ENCODE peak calls at places on chromosomes 2 and 18, in five cellular contexts. Q is NB4, V is IMR-90, H is HCT116, K is tibial nerve. J is an unnamed sample.

GRCh38 chr18:25279556-25279955 is 72.4 kb downstream of the ZNF521 start:
- DNase-seq in Q (no peak), V (peak), H (no peak), K (no peak), J (no peak)

GRCh38 chr2:216596986-216597509 is 36.2 kb upstream of the IGFBP2 start:
- DNase-seq in Q (peak), V (no peak), H (no peak), K (no peak), J (no peak)

GRCh38 chr2:116747103-116747502 is 1067.4 kb upstream of the DDX18 start:
- DNase-seq in Q (no peak), V (no peak), H (no peak), K (no peak), J (no peak)

GRCh38 chr2:55567298-55567697 is 47.8 kb downstream of the CFAP36 start:
- DNase-seq in Q (no peak), V (no peak), H (no peak), K (no peak), J (peak)

GRCh38 chr2:189579585-189579984 is 1.0 kb downstream of the SLC40A1 start:
- DNase-seq in Q (peak), V (peak), H (no peak), K (no peak), J (peak)

GRCh38 chr2:12619975-12620374 is 96.8 kb upstream of the TRIB2 start:
- DNase-seq in Q (peak), V (peak), H (no peak), K (peak), J (no peak)

GRCh38 chr2:208977582-208977981 is 446.3 kb upstream of the MAP2 start:
- DNase-seq in Q (peak), V (no peak), H (no peak), K (no peak), J (no peak)

GRCh38 chr2:32532341-32532740 is 95.5 kb upstream of the TTC27 start:
- DNase-seq in Q (no peak), V (no peak), H (no peak), K (no peak), J (no peak)

GRCh38 chr2:45567974-45568789 is 42.9 kb downstream of the SRBD1 start:
- DNase-seq in Q (peak), V (peak), H (no peak), K (no peak), J (peak)

GRCh38 chr2:46160326-46160725 is 136.9 kb upstream of the EPAS1 start:
- DNase-seq in Q (no peak), V (no peak), H (no peak), K (no peak), J (no peak)

GRCh38 chr18:50665519-50665918 is 105.6 kb downstream of the MAPK4 start:
- DNase-seq in Q (no peak), V (no peak), H (no peak), K (no peak), J (no peak)
- TF ChIP-seq POLR2A in Q (no peak), V (no peak), H (no peak), K (no peak), J (no peak)

DNA sequence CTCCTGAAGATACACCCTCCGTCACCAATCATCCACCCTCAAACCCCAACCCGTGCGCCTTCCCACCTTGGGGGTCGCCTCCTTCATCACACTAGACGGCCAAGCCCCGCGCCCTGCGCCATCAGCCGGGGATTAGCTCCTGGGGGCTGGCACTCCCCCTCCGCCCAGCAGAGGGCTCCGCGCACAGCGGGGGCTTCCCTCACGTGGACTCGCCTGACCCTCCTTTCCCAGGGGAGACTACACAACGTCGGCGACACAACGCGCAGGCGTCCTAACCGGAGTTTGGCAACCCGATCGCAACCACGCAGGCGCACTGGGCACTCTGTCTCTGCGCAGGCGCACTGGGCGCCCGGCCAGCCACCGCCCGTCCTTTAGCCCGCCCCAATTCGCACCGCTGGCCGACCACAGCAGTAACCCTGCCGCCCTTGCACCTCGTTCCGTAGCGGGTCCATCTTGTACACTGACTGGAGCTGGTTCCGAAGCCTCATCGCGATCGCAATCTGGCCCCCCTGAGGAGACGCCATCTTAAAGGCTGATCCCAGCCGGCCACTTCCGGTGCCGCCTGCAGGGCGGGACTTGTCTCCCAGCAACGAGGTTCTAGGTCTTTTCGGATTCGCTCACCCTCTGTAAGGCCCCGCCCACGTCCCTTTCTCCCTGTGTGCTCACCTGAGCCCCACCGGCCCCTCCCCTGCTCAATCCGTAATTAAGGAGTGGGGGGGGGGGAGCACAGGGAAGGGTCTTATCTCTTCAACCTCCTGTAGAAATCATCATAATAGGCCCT is at the start of gene PCGF1:
- DNase-seq in Q (peak), V (peak), H (peak), K (peak), J (peak)
- TF ChIP-seq POLR2A in Q (peak), V (peak), H (peak), K (peak), J (peak)

DNA sequence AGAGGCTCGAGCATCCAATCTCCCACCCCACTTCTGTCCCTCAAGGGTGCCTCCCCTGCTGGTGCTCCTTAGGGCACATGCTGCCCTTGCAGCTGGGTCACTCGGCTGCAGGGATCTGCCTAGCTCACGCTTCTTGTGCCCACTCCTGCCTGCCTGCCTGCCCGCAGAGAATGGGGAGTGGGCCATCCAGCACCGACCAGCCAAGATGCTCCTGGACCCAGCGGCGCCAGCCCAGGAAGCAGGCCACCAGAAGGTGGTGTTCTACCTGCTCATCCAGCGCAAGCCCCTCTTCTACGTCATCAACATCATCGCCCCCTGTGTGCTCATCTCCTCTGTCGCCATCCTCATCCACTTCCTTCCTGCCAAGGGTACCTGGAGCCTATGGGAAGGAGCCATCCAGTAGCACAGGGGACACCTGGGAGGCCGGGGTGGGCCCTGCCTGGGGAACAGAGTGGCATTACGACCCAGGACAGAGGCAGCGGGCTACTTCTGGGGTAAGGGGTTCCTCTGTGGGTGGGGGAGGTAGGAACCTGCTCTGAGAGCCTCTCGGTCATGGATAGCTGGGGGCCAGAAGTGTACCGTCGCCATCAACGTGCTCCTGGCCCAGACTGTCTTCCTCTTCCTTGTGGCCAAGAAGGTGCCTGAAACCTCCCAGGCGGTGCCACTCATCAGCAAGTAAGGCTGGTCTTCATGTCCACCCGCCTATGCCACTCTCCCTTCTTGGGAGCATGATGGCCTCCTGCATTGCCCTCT is 3.4 kb downstream of the CHRNG start:
- DNase-seq in Q (no peak), V (no peak), H (no peak), K (no peak), J (no peak)
- TF ChIP-seq POLR2A in Q (no peak), V (no peak), H (no peak), K (no peak), J (no peak)

DNA sequence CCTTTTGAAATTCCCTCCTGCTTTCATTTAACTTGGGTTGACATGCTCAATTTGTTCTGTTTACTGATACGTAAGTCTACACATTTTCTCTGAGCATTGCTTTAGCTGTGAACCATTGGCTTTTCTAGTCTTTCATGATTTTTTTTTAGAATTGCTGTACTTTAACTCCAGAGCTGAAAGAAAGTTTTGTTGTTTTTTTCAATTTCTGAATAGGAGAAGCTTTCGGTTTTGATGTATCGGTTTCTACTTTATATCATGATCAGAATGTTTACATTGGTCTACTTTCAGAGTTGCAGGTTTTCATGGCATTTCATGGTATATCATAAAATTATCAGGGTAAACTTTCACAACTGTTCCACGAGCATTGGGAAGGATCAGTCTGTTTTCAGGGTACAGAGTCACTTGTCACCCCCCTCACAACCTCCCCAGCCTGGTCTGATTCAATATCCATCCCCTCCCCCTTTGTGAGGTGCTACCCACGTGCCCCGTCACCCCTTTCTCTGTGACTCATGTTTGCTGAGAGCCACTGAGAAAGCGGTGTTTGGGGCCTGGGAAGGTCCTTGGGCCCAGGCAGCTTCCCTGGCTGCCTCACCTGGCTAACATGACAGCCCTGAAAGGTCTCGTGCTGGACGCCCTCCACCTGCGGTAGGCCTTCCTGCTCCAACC is 7.0 kb downstream of the ASTL start:
- DNase-seq in Q (no peak), V (no peak), H (no peak), K (no peak), J (no peak)
- TF ChIP-seq POLR2A in Q (no peak), V (no peak), H (no peak), K (no peak), J (no peak)

GRCh38 chr2:28356095-28356911 is 36.4 kb upstream of the FOSL2 start:
- DNase-seq in Q (peak), V (peak), H (no peak), K (peak), J (peak)
- TF ChIP-seq POLR2A in Q (no peak), V (no peak), H (no peak), K (no peak), J (peak)

GRCh38 chr2:172560721-172561120 is 4.8 kb downstream of the PDK1 start:
- DNase-seq in Q (no peak), V (peak), H (no peak), K (no peak), J (no peak)

GRCh38 chr2:172558372-172558771 is 2.5 kb downstream of the PDK1 start:
- DNase-seq in Q (no peak), V (no peak), H (no peak), K (no peak), J (no peak)

GRCh38 chr2:172561270-172561669 is 5.4 kb downstream of the PDK1 start:
- DNase-seq in Q (no peak), V (peak), H (no peak), K (no peak), J (no peak)

GRCh38 chr2:172564376-172564775 is 8.5 kb downstream of the PDK1 start:
- DNase-seq in Q (no peak), V (no peak), H (no peak), K (no peak), J (no peak)

GRCh38 chr2:172562298-172562697 is 6.4 kb downstream of the PDK1 start:
- DNase-seq in Q (no peak), V (no peak), H (no peak), K (no peak), J (no peak)
- TF ChIP-seq POLR2A in Q (no peak), V (no peak), H (no peak), K (no peak), J (no peak)

GRCh38 chr2:110103060-110103961 is 12.3 kb downstream of the MALL start:
- DNase-seq in Q (no peak), V (no peak), H (no peak), K (no peak), J (no peak)
- TF ChIP-seq POLR2A in Q (no peak), V (no peak), H (no peak), K (no peak), J (no peak)